ENCODE peak calls at places on chromosomes 13 and 19, in seven cellular contexts. P, I, F, L, R, N and T are unnamed samples.
A peak's percentile ranks its signal among the peaks of the same experiment; 100 is the strongest.

GRCh38 chr13:41652735-41653361 is 195.5 kb downstream of the RGCC start:
- ATAC-seq in P (no peak), I (peak; percentile 75), F (no peak), L (no peak), R (peak; percentile 20), N (no peak), T (no peak)

GRCh38 chr19:45515807-45516401 is 8.6 kb downstream of the VASP start:
- ATAC-seq in P (no peak), I (peak; percentile 40), F (peak; percentile 12), L (peak; percentile 39), R (no peak), N (no peak), T (peak; percentile 10)

GRCh38 chr19:4597278-4597974 is 37.9 kb upstream of the SEMA6B start:
- ATAC-seq in P (peak; percentile 21), I (peak; percentile 21), F (peak; percentile 25), L (peak; percentile 61), R (no peak), N (peak; percentile 24), T (no peak)

GRCh38 chr19:35468637-35469036 is 20.6 kb downstream of the FFAR2 start:
- ATAC-seq in P (peak; percentile 96), I (peak; percentile 93), F (peak; percentile 93), L (peak; percentile 90), R (peak; percentile 96), N (no peak), T (peak; percentile 99)

GRCh38 chr13:77459616-77460015 is 75.9 kb upstream of the SCEL start:
- ATAC-seq in P (no peak), I (no peak), F (no peak), L (no peak), R (no peak), N (no peak), T (no peak)

GRCh38 chr13:20080377-20081164 is 80.3 kb downstream of the GJA3 start:
- ATAC-seq in P (no peak), I (no peak), F (no peak), L (peak; percentile 88), R (no peak), N (no peak), T (no peak)

GRCh38 chr13:51957377-51958216 is 53.7 kb downstream of the ATP7B start:
- ATAC-seq in P (peak; percentile 24), I (no peak), F (no peak), L (no peak), R (no peak), N (no peak), T (peak; percentile 44)

GRCh38 chr13:106112191-106112590 is 423.3 kb downstream of the EFNB2 start:
- ATAC-seq in P (no peak), I (no peak), F (no peak), L (no peak), R (no peak), N (no peak), T (no peak)

GRCh38 chr19:30593975-30594925 is 222.1 kb downstream of the ZNF536 start:
- ATAC-seq in P (no peak), I (no peak), F (no peak), L (no peak), R (no peak), N (no peak), T (no peak)

GRCh38 chr13:35549481-35549880 is 73.0 kb upstream of the MAB21L1 start:
- ATAC-seq in P (no peak), I (no peak), F (no peak), L (peak; percentile 35), R (no peak), N (no peak), T (no peak)

GRCh38 chr19:38004100-38004504 is 97.1 kb downstream of the SIPA1L3 start:
- ATAC-seq in P (no peak), I (peak; percentile 13), F (no peak), L (no peak), R (no peak), N (peak; percentile 5), T (peak; percentile 6)

GRCh38 chr13:28684257-28684656 is 25.3 kb downstream of the POMP start:
- ATAC-seq in P (no peak), I (no peak), F (no peak), L (peak; percentile 26), R (no peak), N (no peak), T (no peak)

GRCh38 chr13:95188128-95188527 is 113.1 kb downstream of the ABCC4 start:
- ATAC-seq in P (no peak), I (no peak), F (no peak), L (no peak), R (no peak), N (no peak), T (no peak)

GRCh38 chr19:38209152-38209551 is 14.9 kb downstream of the DPF1 start:
- ATAC-seq in P (no peak), I (no peak), F (no peak), L (no peak), R (no peak), N (no peak), T (no peak)

GRCh38 chr19:54995561-54995960 is 29.4 kb downstream of the NLRP2 start:
- ATAC-seq in P (no peak), I (no peak), F (no peak), L (no peak), R (no peak), N (no peak), T (no peak)

GRCh38 chr13:78875792-78876580 is 217.0 kb upstream of the OBI1 start:
- ATAC-seq in P (no peak), I (no peak), F (no peak), L (no peak), R (peak; percentile 27), N (no peak), T (no peak)

GRCh38 chr19:29645911-29646310 is 19.4 kb upstream of the PLEKHF1 start:
- ATAC-seq in P (no peak), I (peak; percentile 43), F (no peak), L (peak; percentile 97), R (peak; percentile 43), N (no peak), T (peak; percentile 46)